ENCODE peak calls at places on chromosomes 12 and 14, in nine cellular contexts. E, K, G, R, T, U, N, V and M are unnamed samples.
A peak's percentile ranks its signal among the peaks of the same experiment; 100 is the strongest.

GRCh38 chr14:99176156-99176945 is 95.6 kb downstream of the BCL11B start:
- DNase-seq in E (no peak), K (peak; percentile 46), G (no peak), R (no peak), T (no peak), U (no peak), N (no peak), V (no peak), M (no peak)

GRCh38 chr14:22780105-22780679 is 13.7 kb downstream of the OXA1L start:
- DNase-seq in E (no peak), K (no peak), G (peak; percentile 31), R (no peak), T (no peak), U (no peak), N (no peak), V (no peak), M (peak; percentile 40)

GRCh38 chr12:75526655-75527511 is 15.5 kb upstream of the KRR1 start:
- DNase-seq in E (no peak), K (peak; percentile 47), G (peak; percentile 63), R (no peak), T (peak; percentile 48), U (no peak), N (peak; percentile 34), V (peak; percentile 43), M (peak; percentile 84)

GRCh38 chr12:5442251-5443006 is 10.5 kb downstream of the NTF3 start:
- DNase-seq in E (no peak), K (no peak), G (peak; percentile 75), R (no peak), T (peak; percentile 24), U (peak; percentile 47), N (peak; percentile 43), V (no peak), M (peak; percentile 30)

GRCh38 chr12:118850244-118850825 is 131.0 kb upstream of the SRRM4 start:
- DNase-seq in E (peak; percentile 40), K (no peak), G (peak; percentile 80), R (no peak), T (peak; percentile 5), U (no peak), N (no peak), V (peak; percentile 63), M (peak; percentile 55)

GRCh38 chr12:11763760-11764520 is 114.5 kb downstream of the ETV6 start:
- DNase-seq in E (no peak), K (no peak), G (peak; percentile 19), R (no peak), T (no peak), U (no peak), N (no peak), V (no peak), M (no peak)

GRCh38 chr14:47539065-47539464 is 136.3 kb downstream of the MDGA2 start:
- DNase-seq in E (no peak), K (no peak), G (peak; percentile 76), R (no peak), T (no peak), U (no peak), N (no peak), V (no peak), M (peak; percentile 40)

GRCh38 chr12:27866382-27867101 is 86.5 kb upstream of the MANSC4 start:
- DNase-seq in E (no peak), K (no peak), G (no peak), R (no peak), T (no peak), U (no peak), N (peak; percentile 37), V (no peak), M (no peak)

GRCh38 chr12:47819902-47820630 is at the start of gene HDAC7:
- DNase-seq in E (peak; percentile 91), K (peak; percentile 96), G (peak; percentile 95), R (peak; percentile 94), T (peak; percentile 90), U (peak; percentile 94), N (peak; percentile 68), V (no peak), M (peak; percentile 92)

GRCh38 chr14:100406505-100407131 is 83.5 kb downstream of the SLC25A47 start:
- DNase-seq in E (no peak), K (no peak), G (no peak), R (no peak), T (no peak), U (no peak), N (peak; percentile 65), V (no peak), M (no peak)

GRCh38 chr12:121796855-121797751 is 3.6 kb upstream of the RHOF start:
- DNase-seq in E (peak; percentile 97), K (peak; percentile 96), G (peak; percentile 93), R (peak; percentile 96), T (peak; percentile 90), U (peak; percentile 95), N (peak; percentile 76), V (no peak), M (peak; percentile 85)

GRCh38 chr12:121799175-121799841 is 4.5 kb upstream of the SETD1B start:
- DNase-seq in E (peak; percentile 77), K (peak; percentile 93), G (peak; percentile 93), R (peak; percentile 78), T (peak; percentile 76), U (peak; percentile 83), N (peak; percentile 83), V (no peak), M (peak; percentile 63)

GRCh38 chr12:121799842-121800693 is 3.7 kb upstream of the SETD1B start:
- DNase-seq in E (peak; percentile 94), K (peak; percentile 97), G (peak; percentile 92), R (peak; percentile 94), T (peak; percentile 94), U (peak; percentile 93), N (peak; percentile 91), V (no peak), M (peak; percentile 84)

GRCh38 chr12:121798807-121799174 is 5.0 kb upstream of the SETD1B start:
- DNase-seq in E (no peak), K (no peak), G (no peak), R (no peak), T (no peak), U (no peak), N (no peak), V (no peak), M (no peak)

GRCh38 chr12:121797937-121798801 is 4.7 kb upstream of the RHOF start:
- DNase-seq in E (no peak), K (peak; percentile 89), G (peak; percentile 81), R (peak; percentile 84), T (no peak), U (peak; percentile 81), N (no peak), V (no peak), M (peak; percentile 90)
- H3K4me1 ChIP-seq in E (peaks cover 62% of the 10 kb centered on the region), K (peaks cover 60% of the 10 kb centered on the region), G (peaks cover 17% of the 10 kb centered on the region), R (peaks cover 87% of the 10 kb centered on the region), T (peaks cover 67% of the 10 kb centered on the region), U (peaks cover 49% of the 10 kb centered on the region), N (peaks cover 76% of the 10 kb centered on the region), V (peaks cover 25% of the 10 kb centered on the region), M (peaks cover 44% of the 10 kb centered on the region)

GRCh38 chr12:106114084-106115068 is 24.4 kb downstream of the NUAK1 start:
- DNase-seq in E (no peak), K (peak; percentile 75), G (no peak), R (no peak), T (no peak), U (no peak), N (peak; percentile 65), V (no peak), M (no peak)

GRCh38 chr12:106112094-106112822 is 26.5 kb downstream of the NUAK1 start:
- DNase-seq in E (no peak), K (no peak), G (peak; percentile 82), R (no peak), T (no peak), U (no peak), N (peak; percentile 93), V (no peak), M (no peak)

GRCh38 chr12:106110626-106111300 is 28.0 kb downstream of the NUAK1 start:
- DNase-seq in E (no peak), K (peak; percentile 21), G (no peak), R (no peak), T (no peak), U (no peak), N (no peak), V (no peak), M (no peak)

GRCh38 chr12:106113446-106114083 is 25.2 kb downstream of the NUAK1 start:
- DNase-seq in E (no peak), K (no peak), G (no peak), R (no peak), T (no peak), U (no peak), N (peak; percentile 39), V (no peak), M (no peak)

DNA sequence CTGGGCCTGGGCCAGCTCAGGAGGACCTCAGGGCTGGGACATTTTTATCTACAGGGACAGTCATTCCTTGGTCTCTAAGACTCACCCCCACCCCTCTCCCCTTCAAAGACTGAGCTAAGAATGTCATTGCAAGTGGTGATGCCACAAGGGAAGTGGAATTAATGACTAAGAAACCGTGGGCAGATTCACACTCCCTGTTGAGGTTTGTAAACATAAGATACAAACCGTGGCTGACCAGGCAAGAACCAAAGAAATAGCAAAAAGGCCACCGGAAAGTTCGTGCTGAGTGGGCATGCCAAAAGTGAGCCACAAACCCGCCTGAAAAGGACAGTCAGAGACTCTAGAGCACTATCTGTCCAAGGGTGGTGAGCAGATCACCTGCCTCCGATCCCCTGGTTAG is 25.7 kb downstream of the NUAK1 start:
- DNase-seq in E (no peak), K (no peak), G (peak; percentile 73), R (no peak), T (no peak), U (no peak), N (peak; percentile 71), V (no peak), M (no peak)
- H3K4me1 ChIP-seq in E (peaks cover 54% of the 10 kb centered on the region), K (peaks cover 43% of the 10 kb centered on the region), G (peaks cover 22% of the 10 kb centered on the region), R (peaks cover 100% of the 10 kb centered on the region), T (peaks cover 99% of the 10 kb centered on the region), U (peaks cover 56% of the 10 kb centered on the region), N (peaks cover 47% of the 10 kb centered on the region), V (peaks cover 26% of the 10 kb centered on the region), M (peaks cover 23% of the 10 kb centered on the region)

DNA sequence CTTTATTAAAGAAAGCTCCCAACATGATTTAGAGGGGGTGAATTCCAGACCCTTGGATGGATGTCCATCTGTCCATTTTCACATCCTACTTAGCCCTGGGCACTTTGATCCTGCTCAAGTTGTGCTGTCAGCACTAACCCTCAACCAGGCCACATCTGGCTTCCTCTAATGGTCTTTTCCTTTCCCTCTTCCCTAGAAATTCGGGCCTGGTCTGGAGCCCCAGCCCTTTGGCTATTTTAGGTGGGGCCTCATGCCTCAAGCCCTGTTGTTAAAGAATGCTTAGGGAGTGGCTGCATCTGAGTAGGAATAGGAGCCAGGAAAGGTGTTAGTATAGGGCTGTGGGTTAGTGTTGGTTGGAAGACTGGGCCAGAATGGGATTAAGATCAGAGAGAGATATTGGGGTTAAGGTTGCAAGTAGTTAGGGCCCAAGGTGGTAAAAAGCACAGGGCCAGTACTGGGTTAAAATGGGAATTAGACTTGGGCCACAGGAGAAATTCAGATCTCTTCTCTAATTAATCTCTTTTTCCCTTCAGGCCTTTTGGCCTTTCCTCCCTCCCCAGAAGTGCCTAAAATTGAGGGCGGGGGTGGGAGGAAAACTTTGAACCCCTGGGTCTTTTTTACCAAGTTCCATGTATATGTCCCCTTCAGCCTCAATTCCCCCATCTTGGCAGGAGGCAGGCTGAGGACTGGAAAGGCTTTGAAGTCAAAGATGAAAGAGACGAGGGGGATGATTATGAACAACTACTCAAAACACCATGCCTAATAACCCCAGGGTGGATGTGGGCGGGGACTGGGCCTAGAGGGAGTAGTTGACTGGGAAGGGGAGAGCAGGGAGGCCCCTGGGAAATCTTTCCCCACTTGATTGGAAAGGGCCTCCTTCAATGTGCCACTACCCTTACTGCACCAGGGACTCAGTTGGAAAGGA is 3.9 kb upstream of the ZNF385A start:
- DNase-seq in E (no peak), K (no peak), G (peak; percentile 83), R (no peak), T (no peak), U (no peak), N (no peak), V (no peak), M (no peak)
- H3K4me1 ChIP-seq in E (peaks cover 23% of the 10 kb centered on the region), K (peaks cover 12% of the 10 kb centered on the region), G (peaks cover 57% of the 10 kb centered on the region), R (peaks cover 22% of the 10 kb centered on the region), T (peaks cover 22% of the 10 kb centered on the region), U (no peaks in the 10 kb centered on the region), N (peaks cover 61% of the 10 kb centered on the region), V (peaks cover 52% of the 10 kb centered on the region), M (peaks cover 52% of the 10 kb centered on the region)

GRCh38 chr12:4107436-4107878 is 166.1 kb upstream of the CCND2 start:
- DNase-seq in E (no peak), K (no peak), G (peak; percentile 90), R (no peak), T (peak; percentile 27), U (peak; percentile 27), N (peak; percentile 79), V (peak; percentile 82), M (peak; percentile 43)
- H3K4me1 ChIP-seq in E (no peaks in the 10 kb centered on the region), K (no peaks in the 10 kb centered on the region), G (no peaks in the 10 kb centered on the region), R (peaks cover 4% of the 10 kb centered on the region), T (no peaks in the 10 kb centered on the region), U (no peaks in the 10 kb centered on the region), N (peaks cover 20% of the 10 kb centered on the region), V (no peaks in the 10 kb centered on the region), M (peaks cover 18% of the 10 kb centered on the region)